ENCODE peak calls at places on chromosome 3, in ten cellular contexts. T is CD8-positive, alpha-beta T cell; W is RWPE2; P is heart right ventricle; D is HepG2; B is psoas muscle; I is body of pancreas; V is gastrocnemius medialis; U is aorta; L is naive thymus-derived CD4-positive, alpha-beta T cell. O is an unnamed sample. For H3K36me3, the result is how much of the 10 kb centered on the place peaks cover.

GRCh38 chr3:33918357-33918756 is 119.9 kb downstream of the PDCD6IP start:
- ATAC-seq in D (no peak), L (no peak), V (no peak), U (no peak), P (no peak), W (no peak), B (no peak), T (no peak), I (no peak), O (no peak)

GRCh38 chr3:139074565-139075115 is 29.9 kb upstream of the PRR23C start:
- ATAC-seq in D (no peak), I (no peak), P (no peak), T (no peak), W (no peak), V (no peak), L (no peak), B (no peak), U (no peak), O (no peak)

GRCh38 chr3:112979244-112979832 is 4.4 kb upstream of the CD200R1 start:
- ATAC-seq in B (no peak), T (peak), L (peak), U (no peak), I (peak), D (no peak), V (no peak), P (no peak), W (no peak), O (no peak)

GRCh38 chr3:126955004-126955790 is 27.7 kb upstream of the PLXNA1 start:
- ATAC-seq in W (no peak), U (no peak), L (peak), V (no peak), T (no peak), D (no peak), I (no peak), P (no peak), B (no peak), O (no peak)

GRCh38 chr3:9750556-9751411 is 1.0 kb downstream of the OGG1 start:
- ATAC-seq in W (no peak), V (no peak), P (no peak), I (no peak), U (no peak), L (no peak), D (peak), T (no peak), B (no peak), O (no peak)

GRCh38 chr3:12983326-12983725 is 89.9 kb downstream of the IQSEC1 start:
- ATAC-seq in U (no peak), L (no peak), T (no peak), P (no peak), D (peak), B (peak), V (no peak), I (no peak), W (no peak), O (no peak)

GRCh38 chr3:94336076-94336741 is 273.3 kb downstream of the NSUN3 start:
- ATAC-seq in D (peak), W (peak), I (peak), L (no peak), B (no peak), P (peak), V (no peak), T (no peak), U (peak), O (no peak)

GRCh38 chr3:14278799-14279705 is 100.4 kb downstream of the LSM3 start:
- ATAC-seq in T (no peak), V (no peak), D (no peak), W (no peak), P (no peak), L (no peak), U (no peak), B (no peak), I (no peak), O (no peak)

GRCh38 chr3:190486908-190487607 is 26.8 kb upstream of the IL1RAP start:
- ATAC-seq in B (no peak), T (no peak), I (no peak), V (no peak), D (no peak), W (no peak), L (no peak), P (no peak), U (no peak), O (no peak)

DNA sequence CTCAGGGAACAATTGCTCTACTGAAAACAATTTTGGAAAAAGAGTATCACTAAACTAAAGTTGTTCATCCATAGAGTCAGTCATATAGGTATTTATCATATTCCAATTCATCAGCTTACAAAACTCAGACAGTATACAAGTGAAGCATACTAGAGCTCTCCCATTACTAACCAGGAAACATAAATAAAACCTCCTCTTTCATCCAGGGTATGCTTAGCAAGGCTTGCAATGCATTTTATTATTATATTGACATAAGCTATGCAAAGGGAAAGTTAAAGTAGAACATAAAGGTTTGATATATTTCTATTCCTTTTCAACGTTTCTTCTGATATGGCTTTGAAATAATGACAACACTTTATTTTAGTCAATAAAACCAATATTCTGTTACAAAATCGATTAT is 106.7 kb downstream of the GOLIM4 start:
- ATAC-seq in B (no peak), P (no peak), T (no peak), L (no peak), U (no peak), V (no peak), W (no peak), D (no peak), I (no peak), O (no peak)
- H3K36me3 ChIP-seq in B (under half), P (under half), T (under half), L (under half), U (under half), V (under half), W (under half), D (under half), I (under half), O (under half)

DNA sequence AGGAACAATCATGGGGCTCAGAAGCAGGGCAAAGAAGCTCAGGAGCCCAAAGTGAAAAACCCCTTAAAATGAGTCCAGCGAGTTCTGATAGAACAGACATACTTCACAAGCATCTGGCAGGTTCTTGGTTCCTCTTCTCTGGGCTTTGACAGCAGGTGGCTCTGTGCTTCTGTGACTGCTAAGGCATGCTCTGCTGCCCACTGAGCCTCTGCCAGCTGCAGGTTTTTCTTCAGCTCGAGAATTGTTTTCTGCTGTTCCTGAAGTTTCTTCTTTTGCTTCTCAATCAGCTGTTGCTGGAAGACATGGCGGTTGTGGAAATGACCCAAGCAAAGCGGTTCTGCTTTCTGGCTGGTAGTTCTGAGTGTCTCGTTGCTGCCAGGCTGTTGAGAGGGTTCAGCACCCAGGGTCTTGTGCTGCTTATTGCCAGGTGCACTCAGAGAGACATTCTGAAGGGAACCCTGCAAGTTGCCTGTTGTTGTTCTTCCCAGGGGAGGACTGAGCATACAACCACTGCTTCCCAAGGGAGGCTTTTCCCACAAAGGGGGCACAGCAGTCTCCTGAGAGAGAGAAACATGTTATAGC is 50.8 kb downstream of the CCDC191 start:
- ATAC-seq in B (no peak), L (peak), U (no peak), P (no peak), D (no peak), V (no peak), T (no peak), I (no peak), W (no peak), O (no peak)
- H3K27ac ChIP-seq in B (no peak), L (no peak), U (no peak), P (no peak), D (no peak), V (no peak), T (no peak), I (no peak), W (no peak), O (no peak)

DNA sequence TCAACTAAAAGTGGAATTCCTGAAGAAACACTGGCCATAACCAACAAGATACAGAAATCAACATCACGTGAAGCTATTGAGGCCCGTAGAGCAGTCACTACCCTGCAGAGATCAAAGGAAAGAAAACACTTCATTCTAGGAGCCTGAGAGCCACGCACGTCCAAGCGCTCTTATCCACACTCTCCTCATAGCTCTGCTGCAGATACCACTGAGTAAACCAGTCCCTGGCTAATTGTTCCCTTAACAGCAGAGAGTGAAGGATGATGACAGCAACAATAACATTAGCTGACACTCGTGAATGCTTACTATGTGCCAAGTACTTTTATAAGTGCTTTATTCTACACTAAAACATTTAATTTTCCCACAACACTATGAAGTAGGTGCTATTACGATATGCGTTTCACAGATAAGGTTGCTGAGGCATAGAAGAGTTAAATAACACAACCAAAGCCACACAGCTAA is 271.0 kb upstream of the GADL1 start:
- ATAC-seq in I (no peak), L (no peak), W (no peak), T (no peak), V (no peak), P (peak), U (no peak), B (no peak), D (peak), O (no peak)
- H3K36me3 ChIP-seq in I (under half), L (under half), W (under half), T (under half), V (under half), P (under half), U (under half), B (under half), D (under half), O (under half)

GRCh38 chr3:8575364-8576104 is 69.1 kb downstream of the SSUH2 start:
- ATAC-seq in V (no peak), L (no peak), W (no peak), B (peak), P (no peak), U (no peak), D (no peak), T (no peak), I (no peak), O (no peak)

GRCh38 chr3:8576436-8576835 is 68.2 kb downstream of the SSUH2 start:
- ATAC-seq in D (no peak), B (no peak), W (no peak), V (no peak), U (no peak), P (no peak), T (no peak), I (no peak), L (no peak), O (no peak)

GRCh38 chr3:8573342-8573926 is 71.2 kb downstream of the SSUH2 start:
- ATAC-seq in P (no peak), T (no peak), V (no peak), U (no peak), W (no peak), L (no peak), B (no peak), D (no peak), I (no peak), O (no peak)

GRCh38 chr3:8574670-8575322 is 69.8 kb downstream of the SSUH2 start:
- ATAC-seq in V (no peak), D (no peak), B (no peak), I (no peak), U (peak), P (no peak), W (no peak), T (no peak), L (no peak), O (no peak)

GRCh38 chr3:8574040-8574669 is 70.4 kb downstream of the SSUH2 start:
- ATAC-seq in L (no peak), B (peak), I (no peak), P (peak), T (no peak), W (no peak), U (no peak), D (no peak), V (peak), O (no peak)
- H3K27ac ChIP-seq in L (no peak), B (peak), I (no peak), P (no peak), T (no peak), W (no peak), U (peak), D (no peak), V (peak), O (no peak)

GRCh38 chr3:53862241-53862640 is 15.9 kb downstream of the IL17RB start:
- ATAC-seq in I (no peak), V (no peak), P (no peak), L (no peak), U (no peak), D (no peak), T (no peak), B (no peak), W (no peak), O (no peak)
- H3K36me3 ChIP-seq in I (under half), V (under half), P (under half), L (under half), U (under half), D (under half), T (under half), B (under half), W (under half), O (half or more)

DNA sequence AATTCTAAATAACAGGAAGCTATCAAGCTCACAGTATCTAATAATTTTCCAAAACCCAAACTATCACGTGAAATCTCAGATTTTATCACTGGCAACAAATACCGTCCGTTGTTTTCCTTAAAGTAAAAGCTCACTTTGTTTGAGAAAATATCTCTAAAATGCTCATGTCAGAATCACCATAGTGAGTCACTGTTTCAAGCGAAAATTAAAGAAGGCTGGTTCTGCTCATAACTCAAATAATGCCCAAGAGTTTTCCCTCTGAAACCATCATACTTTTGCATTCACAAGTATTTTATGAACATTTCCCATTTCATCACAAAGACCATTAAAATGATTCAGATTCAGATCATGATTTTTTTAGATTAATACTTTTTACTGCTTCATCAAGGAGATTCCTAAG is 50.6 kb downstream of the TBL1XR1 start:
- ATAC-seq in B (no peak), T (no peak), U (no peak), V (no peak), D (no peak), I (no peak), L (no peak), W (no peak), P (no peak), O (no peak)
- H3K27ac ChIP-seq in B (no peak), T (no peak), U (no peak), V (no peak), D (no peak), I (no peak), L (no peak), W (no peak), P (no peak), O (no peak)

DNA sequence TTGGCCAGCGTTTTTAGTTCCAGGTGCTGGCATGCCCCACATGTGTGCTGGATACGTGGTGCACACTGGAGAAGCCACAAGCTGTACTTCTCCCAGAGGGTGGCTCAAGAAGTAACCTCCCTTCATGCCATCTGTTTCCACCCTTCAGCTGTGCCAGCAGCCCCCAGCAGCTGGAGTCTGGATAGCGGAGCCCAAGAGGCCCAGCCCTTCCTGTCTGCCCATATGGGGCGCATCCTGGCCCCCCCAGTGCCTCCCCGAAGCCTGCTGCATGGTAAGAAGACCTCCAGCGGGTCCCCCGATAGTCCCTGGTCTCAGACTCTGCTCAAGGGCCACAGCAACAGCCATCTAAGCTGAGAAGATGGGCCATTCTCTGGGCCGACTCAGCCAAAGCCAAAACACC is 5.8 kb upstream of the MANF start:
- ATAC-seq in W (no peak), D (no peak), L (peak), I (no peak), V (no peak), U (no peak), B (no peak), T (no peak), P (no peak), O (no peak)
- H3K36me3 ChIP-seq in W (under half), D (under half), L (under half), I (under half), V (under half), U (under half), B (under half), T (under half), P (under half), O (under half)

GRCh38 chr3:110265302-110265701 is 806.3 kb upstream of the NECTIN3 start:
- ATAC-seq in V (no peak), U (no peak), T (no peak), W (no peak), I (no peak), L (no peak), B (no peak), D (no peak), P (no peak), O (no peak)
- H3K27ac ChIP-seq in V (no peak), U (no peak), T (no peak), W (no peak), I (no peak), L (no peak), B (no peak), D (no peak), P (no peak), O (no peak)

GRCh38 chr3:52693071-52693470 is 7.2 kb downstream of the GNL3 start:
- ATAC-seq in U (no peak), B (no peak), D (no peak), L (no peak), T (no peak), P (no peak), I (no peak), W (no peak), V (no peak), O (no peak)
- H3K36me3 ChIP-seq in U (under half), B (half or more), D (under half), L (half or more), T (half or more), P (half or more), I (under half), W (half or more), V (under half), O (half or more)